ENCODE peak calls at places on chromosome 17, in seven cellular contexts. R is IMR-90; S is pancreas; Z is iPS DF 6.9; H is CD8-positive, alpha-beta memory T cell; C is body of pancreas; U is PC-9. D is an unnamed sample. For H3K9me3, the result is how much of the 10 kb centered on the place peaks cover.

GRCh38 chr17:42536372-42537155 is 523 bp downstream of the NAGLU start:
- DNase-seq in R (peak), S (peak), Z (no peak), H (peak), C (peak), U (peak), D (no peak)

GRCh38 chr17:18261146-18261515 is 669 bp downstream of the MIEF2 start:
- DNase-seq in R (peak), S (peak), Z (no peak), H (no peak), C (peak), U (peak), D (no peak)

GRCh38 chr17:76365256-76365903 is 11.7 kb upstream of the PRPSAP1 start:
- DNase-seq in R (no peak), S (no peak), Z (no peak), H (no peak), C (no peak), U (no peak), D (no peak)

GRCh38 chr17:7177954-7178477 is 1.2 kb downstream of the ASGR1 start:
- DNase-seq in R (peak), S (peak), Z (no peak), H (no peak), C (peak), U (peak), D (no peak)

GRCh38 chr17:81484195-81484979 is 28.2 kb downstream of the ACTG1 start:
- DNase-seq in R (peak), S (peak), Z (no peak), H (peak), C (peak), U (no peak), D (no peak)

GRCh38 chr17:70109497-70109896 is 34.5 kb downstream of the KCNJ16 start:
- DNase-seq in R (no peak), S (no peak), Z (no peak), H (no peak), C (no peak), U (no peak), D (no peak)

GRCh38 chr17:28306954-28307401 is 12.0 kb upstream of the TMEM97 start:
- DNase-seq in R (no peak), S (no peak), Z (no peak), H (no peak), C (no peak), U (no peak), D (no peak)

GRCh38 chr17:81365148-81365600 is 30.1 kb upstream of the BAHCC1 start:
- DNase-seq in R (peak), S (peak), Z (no peak), H (no peak), C (peak), U (peak), D (no peak)

GRCh38 chr17:45815752-45816151 is 28.9 kb upstream of the SPPL2C start:
- DNase-seq in R (no peak), S (no peak), Z (no peak), H (no peak), C (no peak), U (no peak), D (no peak)

GRCh38 chr17:28928061-28928460 is 23.3 kb downstream of the PHF12 start:
- DNase-seq in R (peak), S (no peak), Z (no peak), H (no peak), C (no peak), U (no peak), D (no peak)

GRCh38 chr17:18038149-18038850 is 668 bp downstream of the ATPAF2 start:
- DNase-seq in R (peak), S (no peak), Z (no peak), H (no peak), C (no peak), U (peak), D (no peak)

GRCh38 chr17:64682261-64683181 is 20.4 kb upstream of the SMURF2 start:
- DNase-seq in R (peak), S (no peak), Z (no peak), H (no peak), C (no peak), U (peak), D (no peak)

GRCh38 chr17:80762076-80762475 is 217.4 kb downstream of the RPTOR start:
- DNase-seq in R (no peak), S (no peak), Z (no peak), H (no peak), C (no peak), U (no peak), D (no peak)

GRCh38 chr17:62925267-62925836 is 40.7 kb upstream of the TANC2 start:
- DNase-seq in R (peak), S (no peak), Z (no peak), H (no peak), C (no peak), U (no peak), D (no peak)

GRCh38 chr17:67912656-67913055 is 83.6 kb downstream of the C17orf58 start:
- DNase-seq in R (no peak), S (no peak), Z (no peak), H (no peak), C (no peak), U (no peak), D (no peak)

GRCh38 chr17:19724501-19725420 is 8.4 kb upstream of the SLC47A2 start:
- DNase-seq in R (no peak), S (peak), Z (no peak), H (peak), C (peak), U (peak), D (no peak)

GRCh38 chr17:49460401-49460800 is 34.7 kb upstream of the NGFR start:
- DNase-seq in R (no peak), S (no peak), Z (no peak), H (no peak), C (no peak), U (no peak), D (no peak)

GRCh38 chr17:41777157-41777578 is 9.3 kb downstream of the JUP start:
- DNase-seq in R (no peak), S (no peak), Z (no peak), H (no peak), C (peak), U (no peak), D (no peak)

GRCh38 chr17:32265192-32265895 is at the start of gene RHBDL3:
- DNase-seq in R (no peak), S (no peak), Z (no peak), H (no peak), C (no peak), U (no peak), D (no peak)

GRCh38 chr17:45371414-45372324 is 54.8 kb upstream of the MAP3K14 start:
- DNase-seq in R (peak), S (peak), Z (peak), H (no peak), C (peak), U (peak), D (no peak)

GRCh38 chr17:74502866-74503265 is 28.4 kb downstream of the CD300LB start:
- DNase-seq in R (no peak), S (no peak), Z (no peak), H (no peak), C (no peak), U (no peak), D (no peak)

GRCh38 chr17:19757536-19758180 is 9.6 kb upstream of the ALDH3A1 start:
- DNase-seq in R (no peak), S (no peak), Z (no peak), H (no peak), C (no peak), U (no peak), D (no peak)

GRCh38 chr17:66304304-66305174 is 2.1 kb downstream of the PRKCA start:
- DNase-seq in R (no peak), S (no peak), Z (peak), H (no peak), C (no peak), U (peak), D (no peak)

GRCh38 chr17:28381141-28381825 is 9.8 kb downstream of the SARM1 start:
- DNase-seq in R (no peak), S (no peak), Z (no peak), H (no peak), C (no peak), U (no peak), D (no peak)

GRCh38 chr17:16273929-16274339 is 56.9 kb downstream of the PIGL start:
- DNase-seq in R (no peak), S (no peak), Z (no peak), H (no peak), C (no peak), U (peak), D (no peak)

GRCh38 chr17:1170739-1171138 is 9.0 kb downstream of the ABR start:
- DNase-seq in R (no peak), S (no peak), Z (no peak), H (no peak), C (no peak), U (peak), D (no peak)

GRCh38 chr17:35701491-35701890 is 29.9 kb upstream of the RASL10B start:
- DNase-seq in R (no peak), S (no peak), Z (no peak), H (no peak), C (no peak), U (no peak), D (no peak)

GRCh38 chr17:82518826-82519810 is at the start of gene FOXK2:
- DNase-seq in R (peak), S (peak), Z (peak), H (peak), C (peak), U (peak), D (no peak)
- H3K9me3 ChIP-seq in R (under half), S (under half), Z (under half), H (under half), C (under half), U (under half), D (under half)

DNA sequence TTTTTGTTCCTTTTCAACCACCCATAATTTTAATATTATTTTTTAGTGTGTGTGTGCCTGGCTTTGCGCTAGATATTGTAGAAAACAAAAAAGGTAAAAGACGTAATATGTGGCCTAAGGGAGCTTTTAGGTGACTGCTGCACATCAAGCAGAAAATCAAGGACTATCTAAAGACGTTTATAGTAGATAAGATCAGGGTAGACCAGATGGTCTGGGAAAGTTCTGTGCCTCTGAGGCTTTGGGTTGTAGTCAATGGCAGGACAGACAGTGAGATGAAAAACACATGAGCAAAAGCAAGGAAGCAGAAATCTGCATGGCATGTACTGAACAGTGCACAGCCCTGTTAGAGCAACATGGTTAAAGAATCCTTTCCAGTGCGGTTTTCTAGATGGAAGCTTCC is 26.8 kb upstream of the ARHGAP23 start:
- DNase-seq in R (no peak), S (no peak), Z (no peak), H (no peak), C (no peak), U (no peak), D (no peak)
- H3K4me3 ChIP-seq in R (no peak), S (no peak), Z (no peak), H (no peak), C (no peak), U (no peak), D (no peak)

DNA sequence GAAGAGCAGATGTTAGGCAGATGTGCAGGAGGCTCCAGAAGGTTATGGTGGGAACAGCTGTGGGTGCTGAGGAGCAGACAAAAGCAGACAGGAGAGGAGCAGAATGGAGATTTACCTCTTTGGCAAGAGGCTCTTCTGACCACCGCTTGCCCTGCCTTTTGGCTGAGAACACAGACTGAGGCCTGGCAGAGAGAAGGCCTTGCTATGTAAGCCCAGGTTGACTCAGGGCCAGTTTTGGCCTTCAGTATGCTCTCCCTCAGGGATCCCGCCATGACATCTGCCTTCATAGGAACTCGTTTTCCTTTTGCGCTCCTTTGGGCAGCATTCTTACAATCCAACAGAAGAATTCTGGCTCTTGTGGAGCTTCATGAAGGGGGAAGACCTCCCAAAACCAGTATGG is 112.9 kb downstream of the RBFOX3 start:
- DNase-seq in R (no peak), S (no peak), Z (no peak), H (no peak), C (no peak), U (no peak), D (no peak)
- H3K9me3 ChIP-seq in R (under half), S (under half), Z (under half), H (under half), C (under half), U (under half), D (under half)

GRCh38 chr17:55845385-55845784 is 94.5 kb downstream of the PCTP start:
- DNase-seq in R (peak), S (peak), Z (peak), H (no peak), C (peak), U (no peak), D (no peak)
- H3K4me3 ChIP-seq in R (no peak), S (no peak), Z (peak), H (no peak), C (no peak), U (no peak), D (no peak)

DNA sequence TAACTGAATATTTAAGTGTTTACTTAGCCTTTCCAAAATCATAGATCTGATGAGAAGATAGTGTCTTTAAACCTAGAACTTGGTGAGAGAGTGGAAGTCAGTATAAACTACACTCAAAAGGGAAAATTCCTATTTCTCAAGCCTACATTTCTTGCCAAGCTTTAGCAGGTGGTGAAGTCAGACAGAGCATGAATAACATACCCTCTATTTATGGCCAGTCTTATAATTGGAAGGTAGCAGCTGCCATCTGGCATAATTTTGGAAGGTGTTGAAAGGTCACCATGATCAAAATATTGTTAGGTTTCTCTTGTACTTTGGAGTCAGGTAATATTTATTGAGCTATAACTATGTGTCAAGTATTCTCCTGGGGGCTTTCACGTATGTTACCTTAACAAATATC is 729.3 kb upstream of the KIF2B start:
- DNase-seq in R (no peak), S (no peak), Z (no peak), H (no peak), C (no peak), U (no peak), D (no peak)
- H3K9me3 ChIP-seq in R (under half), S (under half), Z (under half), H (under half), C (under half), U (under half), D (under half)

DNA sequence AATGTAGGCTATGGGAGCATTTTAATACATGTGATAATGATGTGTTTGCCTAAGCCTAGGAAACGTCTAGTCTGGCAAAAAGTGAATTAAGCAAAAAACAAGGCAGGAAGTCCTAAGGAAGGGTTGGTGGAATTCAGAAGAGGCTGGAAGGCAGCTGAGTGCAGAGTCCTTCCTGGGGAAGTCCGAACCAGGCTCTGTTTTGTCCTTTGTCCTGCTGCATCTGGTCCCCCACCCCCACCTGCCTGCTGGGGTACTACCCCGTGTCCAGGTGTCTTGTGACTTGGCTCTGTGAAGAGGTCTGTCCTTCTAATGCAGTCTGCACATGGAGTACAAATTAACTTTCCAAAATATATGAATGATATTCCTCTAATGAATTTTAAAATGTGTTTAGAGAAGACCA is 1.6 kb upstream of the MYH10 start:
- DNase-seq in R (no peak), S (no peak), Z (peak), H (no peak), C (no peak), U (no peak), D (no peak)
- H3K4me3 ChIP-seq in R (no peak), S (no peak), Z (no peak), H (no peak), C (no peak), U (no peak), D (peak)

DNA sequence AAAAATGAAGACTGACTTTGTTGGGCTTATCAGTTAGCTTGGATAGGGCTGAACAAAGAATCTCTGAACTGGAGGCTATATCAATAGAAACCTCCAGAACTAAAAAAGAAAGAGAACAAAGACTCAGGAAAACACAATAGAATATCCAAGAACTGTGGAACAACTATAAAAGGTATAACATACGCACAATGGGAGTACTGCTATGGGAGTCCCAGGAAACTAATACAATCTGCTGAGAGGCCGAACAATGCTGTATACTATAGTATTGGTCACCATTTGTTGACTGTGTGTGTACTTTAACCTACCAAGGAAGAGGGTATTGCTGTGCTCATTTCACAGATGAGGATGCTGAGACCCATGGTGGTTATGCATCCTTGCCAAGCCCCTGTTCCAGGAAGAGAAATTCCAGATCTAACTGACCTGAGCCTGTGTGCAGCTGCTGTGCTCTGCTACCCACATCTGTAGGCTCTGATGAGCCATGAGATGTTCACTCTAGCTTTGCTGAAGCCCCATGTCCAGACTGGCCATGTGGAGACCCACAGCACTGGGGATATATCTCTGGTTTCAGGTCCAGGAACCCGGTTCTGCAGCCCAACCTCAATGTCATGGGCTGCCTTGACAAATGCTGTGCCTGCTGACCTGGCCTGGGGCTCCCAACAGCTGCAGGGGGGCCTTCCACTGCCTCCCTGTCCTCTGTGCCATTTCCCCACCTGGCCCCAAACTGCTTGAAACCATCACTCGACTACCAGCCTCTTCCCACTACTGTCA is 254.3 kb upstream of the TNRC6C start:
- DNase-seq in R (no peak), S (no peak), Z (no peak), H (no peak), C (no peak), U (no peak), D (no peak)
- H3K9me3 ChIP-seq in R (under half), S (under half), Z (under half), H (under half), C (under half), U (under half), D (under half)

GRCh38 chr17:40111221-40112128 is 10.3 kb upstream of the MSL1 start:
- DNase-seq in R (peak), S (peak), Z (no peak), H (peak), C (peak), U (peak), D (no peak)
- H3K4me3 ChIP-seq in R (no peak), S (no peak), Z (no peak), H (peak), C (no peak), U (no peak), D (peak)

D was measured in SK-N-MC.